ENCODE peak calls at places on chromosomes 3 and 15, in eight cellular contexts. One of them, this sample, is unnamed. For H3K4me1, the result is how much of the 10 kb centered on the place peaks cover.

GRCh38 chr3:183629546-183630301 is 5.7 kb upstream of the KLHL24 start:
- DNase-seq in H1: no peak
- DNase-seq in fibroblast of lung: no peak
- DNase-seq in endothelial cell of umbilical vein: no peak
- DNase-seq in PC-9: no peak
- DNase-seq in GM23248: no peak
- DNase-seq in GM23338: peak
- DNase-seq in DND-41: no peak
- DNase-seq in this sample: no peak

GRCh38 chr3:126305427-126305826 is 51.8 kb downstream of the KLF15 start:
- DNase-seq in fibroblast of lung: no peak
- DNase-seq in GM23248: peak
- DNase-seq in PC-9: no peak
- DNase-seq in DND-41: no peak
- DNase-seq in endothelial cell of umbilical vein: no peak
- DNase-seq in GM23338: no peak
- DNase-seq in H1: no peak
- DNase-seq in this sample: no peak

GRCh38 chr15:79969175-79969574 is 1.8 kb downstream of the BCL2A1 start:
- DNase-seq in DND-41: no peak
- DNase-seq in H1: no peak
- DNase-seq in PC-9: no peak
- DNase-seq in GM23248: no peak
- DNase-seq in endothelial cell of umbilical vein: no peak
- DNase-seq in fibroblast of lung: no peak
- DNase-seq in GM23338: no peak
- DNase-seq in this sample: no peak

GRCh38 chr3:58356054-58356453 is 23.4 kb downstream of the PXK start:
- DNase-seq in fibroblast of lung: no peak
- DNase-seq in endothelial cell of umbilical vein: no peak
- DNase-seq in PC-9: no peak
- DNase-seq in GM23248: peak
- DNase-seq in H1: no peak
- DNase-seq in GM23338: no peak
- DNase-seq in DND-41: no peak
- DNase-seq in this sample: peak

GRCh38 chr3:34882764-34883163 is 756.6 kb upstream of the ARPP21 start:
- DNase-seq in GM23248: no peak
- DNase-seq in fibroblast of lung: no peak
- DNase-seq in GM23338: peak
- DNase-seq in H1: no peak
- DNase-seq in endothelial cell of umbilical vein: no peak
- DNase-seq in DND-41: peak
- DNase-seq in PC-9: no peak
- DNase-seq in this sample: no peak

GRCh38 chr3:183918178-183918577 is 33.5 kb upstream of the PARL start:
- DNase-seq in GM23248: no peak
- DNase-seq in fibroblast of lung: no peak
- DNase-seq in GM23338: no peak
- DNase-seq in endothelial cell of umbilical vein: no peak
- DNase-seq in H1: no peak
- DNase-seq in DND-41: no peak
- DNase-seq in PC-9: no peak
- DNase-seq in this sample: no peak

GRCh38 chr3:129428382-129429079 is at the start of gene EFCAB12:
- DNase-seq in GM23248: peak
- DNase-seq in endothelial cell of umbilical vein: peak
- DNase-seq in GM23338: peak
- DNase-seq in fibroblast of lung: peak
- DNase-seq in PC-9: peak
- DNase-seq in H1: peak
- DNase-seq in DND-41: no peak
- DNase-seq in this sample: peak

GRCh38 chr15:71749500-71749899 is 60.9 kb upstream of the NR2E3 start:
- DNase-seq in fibroblast of lung: no peak
- DNase-seq in PC-9: no peak
- DNase-seq in GM23248: no peak
- DNase-seq in H1: no peak
- DNase-seq in GM23338: no peak
- DNase-seq in endothelial cell of umbilical vein: no peak
- DNase-seq in DND-41: no peak
- DNase-seq in this sample: no peak

GRCh38 chr15:86256628-86257027 is 177.0 kb downstream of the AGBL1 start:
- DNase-seq in PC-9: no peak
- DNase-seq in DND-41: no peak
- DNase-seq in endothelial cell of umbilical vein: no peak
- DNase-seq in H1: no peak
- DNase-seq in GM23338: no peak
- DNase-seq in GM23248: no peak
- DNase-seq in fibroblast of lung: no peak
- DNase-seq in this sample: no peak

GRCh38 chr3:25493246-25493645 is 65.2 kb downstream of the RARB start:
- DNase-seq in PC-9: no peak
- DNase-seq in DND-41: no peak
- DNase-seq in GM23248: peak
- DNase-seq in H1: no peak
- DNase-seq in fibroblast of lung: no peak
- DNase-seq in endothelial cell of umbilical vein: peak
- DNase-seq in GM23338: no peak
- DNase-seq in this sample: no peak

GRCh38 chr15:52095597-52096262 is 16.8 kb downstream of the BCL2L10 start:
- DNase-seq in GM23338: no peak
- DNase-seq in H1: no peak
- DNase-seq in fibroblast of lung: peak
- DNase-seq in GM23248: peak
- DNase-seq in PC-9: peak
- DNase-seq in endothelial cell of umbilical vein: peak
- DNase-seq in DND-41: no peak
- DNase-seq in this sample: peak

GRCh38 chr15:72368895-72369294 is 6.9 kb downstream of the HEXA start:
- DNase-seq in H1: no peak
- DNase-seq in GM23248: no peak
- DNase-seq in PC-9: no peak
- DNase-seq in endothelial cell of umbilical vein: no peak
- DNase-seq in fibroblast of lung: no peak
- DNase-seq in DND-41: no peak
- DNase-seq in GM23338: no peak
- DNase-seq in this sample: no peak

GRCh38 chr15:73273181-73274002 is 95.4 kb downstream of the HCN4 start:
- DNase-seq in PC-9: peak
- DNase-seq in DND-41: peak
- DNase-seq in endothelial cell of umbilical vein: peak
- DNase-seq in GM23338: peak
- DNase-seq in fibroblast of lung: peak
- DNase-seq in GM23248: peak
- DNase-seq in H1: peak
- DNase-seq in this sample: peak

GRCh38 chr15:91553455-91553854 is 300.1 kb upstream of the SLCO3A1 start:
- DNase-seq in GM23248: no peak
- DNase-seq in endothelial cell of umbilical vein: no peak
- DNase-seq in PC-9: no peak
- DNase-seq in H1: no peak
- DNase-seq in DND-41: no peak
- DNase-seq in fibroblast of lung: no peak
- DNase-seq in GM23338: no peak
- DNase-seq in this sample: no peak

GRCh38 chr15:57510647-57511046 is 81.1 kb upstream of the MYZAP start:
- DNase-seq in fibroblast of lung: peak
- DNase-seq in GM23248: no peak
- DNase-seq in endothelial cell of umbilical vein: peak
- DNase-seq in PC-9: no peak
- DNase-seq in DND-41: no peak
- DNase-seq in GM23338: no peak
- DNase-seq in H1: no peak
- DNase-seq in this sample: no peak

GRCh38 chr15:57044072-57044702 is 125.7 kb downstream of the TCF12 start:
- DNase-seq in DND-41: no peak
- DNase-seq in H1: no peak
- DNase-seq in GM23248: no peak
- DNase-seq in endothelial cell of umbilical vein: no peak
- DNase-seq in GM23338: no peak
- DNase-seq in PC-9: no peak
- DNase-seq in fibroblast of lung: no peak
- DNase-seq in this sample: no peak

GRCh38 chr3:197901626-197902025 is 48.4 kb upstream of the RPL35A start:
- DNase-seq in GM23338: no peak
- DNase-seq in H1: no peak
- DNase-seq in GM23248: no peak
- DNase-seq in DND-41: no peak
- DNase-seq in endothelial cell of umbilical vein: no peak
- DNase-seq in PC-9: peak
- DNase-seq in fibroblast of lung: no peak
- DNase-seq in this sample: no peak

GRCh38 chr3:160038862-160039562 is 50.4 kb downstream of the IL12A start:
- DNase-seq in H1: peak
- DNase-seq in GM23338: peak
- DNase-seq in endothelial cell of umbilical vein: peak
- DNase-seq in fibroblast of lung: no peak
- DNase-seq in DND-41: no peak
- DNase-seq in PC-9: peak
- DNase-seq in GM23248: peak
- DNase-seq in this sample: no peak
- TF ChIP-seq EZH2 in H1: peak
- TF ChIP-seq EZH2 in GM23338: no peak
- TF ChIP-seq EZH2 in endothelial cell of umbilical vein: peak
- TF ChIP-seq EZH2 in fibroblast of lung: peak
- TF ChIP-seq EZH2 in DND-41: no peak
- TF ChIP-seq EZH2 in PC-9: no peak
- TF ChIP-seq EZH2 in GM23248: no peak
- TF ChIP-seq EZH2 in this sample: no peak

GRCh38 chr15:78872972-78873795 is 494 bp downstream of the MORF4L1 start:
- DNase-seq in fibroblast of lung: peak
- DNase-seq in GM23338: peak
- DNase-seq in GM23248: peak
- DNase-seq in PC-9: peak
- DNase-seq in H1: peak
- DNase-seq in endothelial cell of umbilical vein: peak
- DNase-seq in DND-41: peak
- DNase-seq in this sample: peak
- H3K4me2 ChIP-seq in fibroblast of lung: peak
- H3K4me2 ChIP-seq in GM23338: peak
- H3K4me2 ChIP-seq in GM23248: peak
- H3K4me2 ChIP-seq in PC-9: peak
- H3K4me2 ChIP-seq in H1: peak
- H3K4me2 ChIP-seq in endothelial cell of umbilical vein: peak
- H3K4me2 ChIP-seq in DND-41: peak
- H3K4me2 ChIP-seq in this sample: peak

GRCh38 chr3:40719660-40720287 is 195.0 kb downstream of the ZNF621 start:
- DNase-seq in fibroblast of lung: no peak
- DNase-seq in GM23338: peak
- DNase-seq in H1: peak
- DNase-seq in PC-9: peak
- DNase-seq in endothelial cell of umbilical vein: no peak
- DNase-seq in GM23248: no peak
- DNase-seq in DND-41: no peak
- DNase-seq in this sample: peak

GRCh38 chr3:40720351-40720750 is 195.6 kb downstream of the ZNF621 start:
- DNase-seq in endothelial cell of umbilical vein: no peak
- DNase-seq in GM23248: no peak
- DNase-seq in PC-9: no peak
- DNase-seq in GM23338: no peak
- DNase-seq in DND-41: no peak
- DNase-seq in H1: no peak
- DNase-seq in fibroblast of lung: no peak
- DNase-seq in this sample: no peak

GRCh38 chr3:40717471-40717870 is 192.7 kb downstream of the ZNF621 start:
- DNase-seq in endothelial cell of umbilical vein: no peak
- DNase-seq in DND-41: no peak
- DNase-seq in GM23248: no peak
- DNase-seq in GM23338: no peak
- DNase-seq in H1: no peak
- DNase-seq in fibroblast of lung: no peak
- DNase-seq in PC-9: no peak
- DNase-seq in this sample: no peak

GRCh38 chr3:40718681-40719080 is 193.9 kb downstream of the ZNF621 start:
- DNase-seq in fibroblast of lung: no peak
- DNase-seq in PC-9: no peak
- DNase-seq in GM23248: no peak
- DNase-seq in GM23338: no peak
- DNase-seq in H1: no peak
- DNase-seq in DND-41: no peak
- DNase-seq in endothelial cell of umbilical vein: no peak
- DNase-seq in this sample: no peak

DNA sequence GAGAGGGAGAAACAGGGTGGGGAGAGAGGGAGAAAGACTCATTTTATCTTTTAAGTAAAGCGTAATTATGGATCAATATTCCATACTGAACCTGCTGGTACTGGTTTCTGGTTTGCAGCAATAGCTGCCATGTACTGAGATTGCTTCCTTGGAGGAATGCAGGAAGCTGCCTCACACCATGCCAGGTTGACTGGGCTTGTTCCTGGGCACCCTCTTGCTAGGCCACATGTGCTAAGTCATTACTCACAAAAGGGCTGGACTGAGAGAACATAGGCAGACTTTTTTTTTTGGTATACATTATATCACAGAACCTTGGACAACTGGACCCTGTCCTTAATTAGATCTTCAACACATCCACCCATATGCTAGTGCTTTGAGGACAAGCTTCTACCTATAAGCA is 193.4 kb downstream of the ZNF621 start:
- DNase-seq in fibroblast of lung: no peak
- DNase-seq in endothelial cell of umbilical vein: no peak
- DNase-seq in PC-9: no peak
- DNase-seq in GM23338: no peak
- DNase-seq in DND-41: no peak
- DNase-seq in GM23248: no peak
- DNase-seq in H1: no peak
- DNase-seq in this sample: peak
- H3K4me1 ChIP-seq in fibroblast of lung: under half
- H3K4me1 ChIP-seq in endothelial cell of umbilical vein: under half
- H3K4me1 ChIP-seq in PC-9: under half
- H3K4me1 ChIP-seq in GM23338: under half
- H3K4me1 ChIP-seq in DND-41: under half
- H3K4me1 ChIP-seq in GM23248: under half
- H3K4me1 ChIP-seq in H1: under half
- H3K4me1 ChIP-seq in this sample: under half

DNA sequence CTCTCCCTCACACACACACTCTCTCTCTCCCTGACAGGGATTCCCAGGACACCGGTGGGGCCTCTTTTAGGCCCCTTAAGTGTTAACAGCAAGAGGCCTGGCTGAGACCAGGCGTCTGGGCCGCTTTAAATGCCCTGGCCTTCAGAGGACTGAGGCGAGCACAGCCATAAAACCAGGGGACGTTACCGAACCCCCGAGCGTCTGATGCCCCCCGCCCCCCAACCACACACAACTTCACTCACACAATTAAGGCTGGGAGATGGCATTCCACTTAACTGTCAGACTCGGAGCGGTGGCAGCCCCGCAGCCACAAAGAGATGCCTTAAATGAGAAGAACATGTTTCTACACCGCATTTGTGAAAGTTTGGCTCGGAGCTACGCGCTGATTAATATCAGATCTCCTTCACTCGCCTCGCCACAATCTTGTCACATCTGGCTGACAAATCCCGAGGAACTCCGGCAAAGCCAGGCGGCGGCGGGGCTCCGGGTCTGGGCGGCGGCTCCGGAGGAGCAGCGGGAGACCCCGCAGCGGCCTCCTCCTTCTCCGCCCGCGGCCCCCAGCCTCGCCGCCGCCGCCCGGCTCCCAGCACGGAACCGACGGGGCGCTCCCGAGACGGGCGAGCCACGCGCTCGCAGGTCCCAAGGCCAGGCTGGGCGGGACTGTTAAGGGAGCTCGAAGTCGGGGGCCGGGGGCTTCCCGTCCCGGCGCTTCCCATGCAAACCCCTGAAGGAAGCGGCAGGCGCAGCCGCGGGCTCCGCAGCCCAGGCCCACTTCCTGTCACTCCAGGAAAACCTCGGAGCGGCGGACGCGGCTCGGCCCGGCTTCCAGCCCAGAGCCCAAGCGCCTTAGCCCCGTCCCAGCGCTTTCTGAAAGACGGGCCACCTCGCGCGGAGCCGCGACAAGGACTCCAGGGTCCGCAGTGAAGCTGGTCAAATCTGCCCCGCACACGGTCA is 1.3 kb downstream of the BNC1 start:
- DNase-seq in PC-9: no peak
- DNase-seq in GM23338: peak
- DNase-seq in endothelial cell of umbilical vein: peak
- DNase-seq in fibroblast of lung: peak
- DNase-seq in H1: peak
- DNase-seq in DND-41: no peak
- DNase-seq in GM23248: peak
- DNase-seq in this sample: peak
- TF ChIP-seq EZH2 in PC-9: no peak
- TF ChIP-seq EZH2 in GM23338: no peak
- TF ChIP-seq EZH2 in endothelial cell of umbilical vein: peak
- TF ChIP-seq EZH2 in fibroblast of lung: peak
- TF ChIP-seq EZH2 in H1: peak
- TF ChIP-seq EZH2 in DND-41: no peak
- TF ChIP-seq EZH2 in GM23248: no peak
- TF ChIP-seq EZH2 in this sample: no peak

This sample was measured in mammary epithelial cell.